ENCODE peak calls at places on chromosomes 6 and 20, in five cellular contexts. V, I, S, X and N are unnamed samples.
A peak's percentile ranks its signal among the peaks of the same experiment; 100 is the strongest.

GRCh38 chr20:62618622-62619529 is 23.4 kb upstream of the SLCO4A1 start:
- DNase-seq in V (no peak), I (no peak), S (no peak), X (no peak), N (no peak)

GRCh38 chr20:57244221-57244585 is 22.2 kb downstream of the BMP7 start:
- DNase-seq in V (no peak), I (no peak), S (no peak), X (no peak), N (no peak)

GRCh38 chr20:20003088-20003954 is 13.8 kb upstream of the NAA20 start:
- DNase-seq in V (no peak), I (no peak), S (peak; percentile 79), X (peak; percentile 44), N (no peak)

GRCh38 chr6:19662911-19663310 is 174.3 kb upstream of the ID4 start:
- DNase-seq in V (no peak), I (no peak), S (no peak), X (no peak), N (no peak)

GRCh38 chr6:163536770-163537169 is 122.3 kb downstream of the QKI start:
- DNase-seq in V (peak; percentile 29), I (no peak), S (peak; percentile 35), X (peak; percentile 17), N (no peak)

GRCh38 chr6:105504660-105505059 is 101.8 kb upstream of the PREP start:
- DNase-seq in V (no peak), I (no peak), S (no peak), X (no peak), N (no peak)

GRCh38 chr6:76770166-76770565 is 693.1 kb downstream of the HTR1B start:
- DNase-seq in V (no peak), I (no peak), S (no peak), X (no peak), N (no peak)

GRCh38 chr6:151087861-151088598 is 151.7 kb upstream of the AKAP12 start:
- DNase-seq in V (no peak), I (no peak), S (peak; percentile 92), X (peak; percentile 19), N (no peak)

GRCh38 chr20:23114018-23114417 is 27.9 kb upstream of the CD93 start:
- DNase-seq in V (no peak), I (no peak), S (peak; percentile 47), X (no peak), N (peak; percentile 73)

GRCh38 chr6:51514396-51515051 is 572.9 kb downstream of the PKHD1 start:
- DNase-seq in V (no peak), I (no peak), S (no peak), X (no peak), N (no peak)

GRCh38 chr20:34260208-34260942 is 19.2 kb downstream of the ASIP start:
- DNase-seq in V (no peak), I (no peak), S (no peak), X (no peak), N (peak; percentile 49)

GRCh38 chr6:160067564-160067963 is 54.1 kb upstream of the SLC22A1 start:
- DNase-seq in V (no peak), I (no peak), S (no peak), X (no peak), N (no peak)

GRCh38 chr6:40720375-40720748 is 133.2 kb upstream of the LRFN2 start:
- DNase-seq in V (no peak), I (no peak), S (no peak), X (no peak), N (no peak)

GRCh38 chr20:38706482-38706881 is 17.8 kb upstream of the SLC32A1 start:
- DNase-seq in V (no peak), I (no peak), S (no peak), X (no peak), N (no peak)

GRCh38 chr6:77025824-77026223 is 437.5 kb downstream of the HTR1B start:
- DNase-seq in V (no peak), I (no peak), S (no peak), X (no peak), N (no peak)